ENCODE peak calls at places on chromosomes 3 and 15, in four cellular contexts. I is heart right ventricle, R is GM23338, M is adrenal gland. Q is an unnamed sample. For H3K36me3, the result is how much of the 10 kb centered on the place peaks cover.

GRCh38 chr3:178767558-178767957 is 231.3 kb downstream of the KCNMB2 start:
- DNase-seq in M (no peak), R (no peak), I (no peak), Q (no peak)

GRCh38 chr15:32718822-32719716 is 1.3 kb downstream of the GREM1 start:
- DNase-seq in I (no peak), R (peak), M (no peak), Q (no peak)

GRCh38 chr15:67024322-67024997 is 40.9 kb upstream of the SMAD3 start:
- DNase-seq in M (peak), R (no peak), I (peak), Q (peak)

GRCh38 chr15:22888120-22888859 is 49.8 kb downstream of the NIPA2 start:
- DNase-seq in I (no peak), R (no peak), M (peak), Q (peak)

GRCh38 chr3:185781759-185782158 is 43.1 kb downstream of the IGF2BP2 start:
- DNase-seq in M (no peak), R (no peak), I (no peak), Q (peak)

GRCh38 chr3:159829056-159829995 is 159.3 kb upstream of the IL12A start:
- DNase-seq in I (no peak), M (peak), R (no peak), Q (peak)

GRCh38 chr15:95369202-95369601 is 961.3 kb upstream of the NR2F2 start:
- DNase-seq in M (no peak), R (no peak), I (no peak), Q (no peak)

GRCh38 chr3:157099337-157100078 is 60.4 kb downstream of the CCNL1 start:
- DNase-seq in R (no peak), M (no peak), I (no peak), Q (peak)

GRCh38 chr3:184235381-184236032 is 6.1 kb downstream of the VWA5B2 start:
- DNase-seq in I (no peak), M (no peak), R (no peak), Q (no peak)

GRCh38 chr3:32780735-32781210 is 37.0 kb upstream of the TRIM71 start:
- DNase-seq in I (peak), R (peak), M (peak), Q (peak)

GRCh38 chr3:162569314-162569713 is 1072.7 kb downstream of the OTOL1 start:
- DNase-seq in I (no peak), M (no peak), R (no peak), Q (no peak)

DNA sequence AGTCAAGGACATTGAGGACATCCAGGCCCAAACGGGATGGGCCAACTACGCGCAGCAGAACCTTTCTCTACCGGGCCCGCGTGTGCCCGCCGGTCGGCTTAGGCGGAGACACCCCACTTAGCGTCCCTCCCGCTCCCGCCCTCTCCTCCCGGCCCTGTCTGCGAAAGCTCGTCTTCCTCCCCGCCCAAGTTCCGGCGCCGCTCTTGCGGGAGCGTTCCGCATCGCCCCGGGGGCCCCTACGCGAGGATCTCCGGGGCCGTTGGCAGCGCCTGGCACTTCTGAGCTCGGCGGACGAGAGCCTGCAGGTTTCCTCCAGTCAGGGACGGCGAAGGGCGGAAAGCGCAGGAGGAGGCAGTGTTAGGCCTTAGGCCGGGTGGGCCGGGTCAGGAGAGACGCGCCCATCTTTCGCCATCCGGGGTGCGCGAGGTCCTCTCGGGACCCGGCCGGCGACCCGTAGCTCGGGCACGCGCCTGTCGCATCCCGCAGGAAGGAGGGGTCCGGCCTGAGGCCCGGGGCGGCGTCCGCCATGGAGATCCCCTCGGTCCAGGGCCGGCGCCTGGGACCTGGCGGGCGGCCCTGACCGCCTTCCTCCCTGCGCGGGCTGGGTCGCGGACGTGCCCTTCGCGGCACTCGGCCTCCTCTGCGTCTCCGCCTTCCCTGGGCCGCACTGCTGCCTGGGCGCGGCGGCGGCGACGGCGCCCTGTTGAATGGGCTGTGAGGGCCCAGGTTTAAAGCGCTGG is at the start of gene FEM1B:
- DNase-seq in M (peak), R (peak), I (peak), Q (peak)
- TF ChIP-seq CTCF in M (no peak), R (no peak), I (no peak), Q (no peak)

GRCh38 chr3:16508591-16508995 is 4.9 kb downstream of the RFTN1 start:
- DNase-seq in M (no peak), I (no peak), R (no peak), Q (no peak)
- H3K4me3 ChIP-seq in M (no peak), I (no peak), R (no peak), Q (no peak)

GRCh38 chr3:48966367-48966766 is 23.7 kb upstream of the P4HTM start:
- DNase-seq in I (no peak), M (no peak), R (no peak), Q (no peak)
- H3K36me3 ChIP-seq in I (half or more), M (under half), R (under half), Q (under half)

DNA sequence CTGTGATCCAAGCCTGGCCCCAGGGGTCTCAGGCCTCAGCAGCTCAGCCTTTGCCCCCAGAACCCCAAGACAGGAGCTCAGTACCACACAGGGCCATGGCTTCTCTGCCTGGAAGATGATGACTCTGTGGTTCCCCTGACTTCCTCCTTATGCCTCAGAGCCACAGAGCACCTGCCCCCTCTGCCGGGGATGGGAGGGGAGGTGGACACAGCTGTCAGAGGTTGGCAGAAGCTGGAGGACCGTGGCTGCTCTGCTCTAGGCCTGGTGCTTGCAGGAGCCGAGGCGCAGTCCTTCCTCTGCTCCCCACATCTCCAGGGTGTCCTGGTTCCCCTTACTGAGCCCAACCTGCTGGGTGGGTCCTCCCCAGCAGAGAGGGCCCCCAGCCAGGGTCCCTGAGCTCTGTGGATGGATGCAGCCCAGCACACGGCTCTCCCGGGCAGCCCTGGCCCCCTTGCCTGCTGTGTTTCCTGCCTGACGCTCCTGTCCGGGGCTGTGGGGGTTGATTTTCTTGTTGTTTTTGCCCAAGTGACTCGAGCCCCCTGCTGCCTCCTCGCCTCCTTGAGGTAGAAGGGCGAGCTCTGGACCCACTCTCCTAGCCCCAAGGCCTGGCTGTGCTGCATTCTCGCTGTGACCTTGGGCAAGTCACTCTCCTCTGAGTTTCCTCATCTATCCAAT is 36.6 kb downstream of the PSTPIP1 start:
- DNase-seq in M (peak), R (no peak), I (no peak), Q (no peak)
- TF ChIP-seq CTCF in M (no peak), R (no peak), I (no peak), Q (no peak)

GRCh38 chr15:63190993-63191392 is 1.6 kb downstream of the RAB8B start:
- DNase-seq in I (no peak), M (no peak), R (no peak), Q (no peak)
- H3K4me3 ChIP-seq in I (peak), M (no peak), R (peak), Q (no peak)

DNA sequence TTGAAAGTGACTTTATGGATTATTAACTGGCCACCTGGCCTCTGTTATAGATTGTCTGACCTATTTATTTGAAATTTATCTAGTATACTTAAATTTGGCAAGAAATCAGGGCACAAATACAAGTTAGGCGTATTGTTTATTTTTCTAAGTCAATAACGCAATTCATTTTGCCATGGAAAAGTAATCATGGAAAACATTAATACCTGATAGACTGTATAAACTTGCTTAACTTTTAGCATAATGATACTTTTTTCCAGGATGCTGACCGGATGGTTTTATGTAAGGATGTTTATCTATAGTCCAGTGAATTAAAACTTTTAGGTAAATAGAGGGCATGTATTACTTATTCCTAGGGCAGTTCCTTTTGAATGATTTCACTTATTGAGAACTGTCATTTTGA is 20.2 kb downstream of the FNDC3B start:
- DNase-seq in M (no peak), R (no peak), I (no peak), Q (no peak)
- H3K36me3 ChIP-seq in M (under half), R (under half), I (under half), Q (under half)

GRCh38 chr15:53246996-53247395 is 456.9 kb upstream of the ONECUT1 start:
- DNase-seq in M (no peak), I (no peak), R (no peak), Q (no peak)
- TF ChIP-seq CTCF in M (no peak), I (no peak), R (no peak), Q (no peak)

DNA sequence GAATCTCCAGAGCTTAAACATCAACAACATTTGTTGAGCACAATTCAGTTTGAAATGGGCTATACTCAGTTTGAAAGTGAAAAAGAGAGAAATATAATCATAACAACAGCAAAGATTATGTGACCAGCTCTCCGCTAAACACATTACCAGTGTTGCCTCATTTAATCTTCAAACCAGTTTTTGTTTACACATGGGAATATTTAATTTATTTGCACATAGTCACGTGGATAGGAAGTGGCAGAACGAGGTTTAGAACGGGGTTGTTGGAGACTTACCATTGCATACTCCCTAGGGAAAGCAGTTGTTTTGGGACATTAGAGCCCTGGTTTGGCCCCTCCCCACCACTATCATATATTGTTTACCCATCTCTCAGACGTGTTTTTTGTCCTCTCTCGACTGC is 77.2 kb downstream of the IL1RAP start:
- DNase-seq in I (no peak), R (no peak), M (no peak), Q (no peak)
- H3K4me3 ChIP-seq in I (no peak), R (no peak), M (no peak), Q (no peak)

GRCh38 chr15:72202302-72202701 is 4.7 kb upstream of the GRAMD2A start:
- DNase-seq in I (no peak), R (no peak), M (no peak), Q (no peak)
- H3K36me3 ChIP-seq in I (half or more), R (half or more), M (under half), Q (under half)

Q was measured in bronchial epithelial cell.